ENCODE peak calls at places on chromosomes 13 and 19, in eight cellular contexts. One of them, this sample, is unnamed.

GRCh38 chr19:11673608-11674041 is 65.1 kb downstream of the ZNF823 start:
- DNase-seq in neuronal stem cell: peak; percentile 53
- DNase-seq in endodermal cell: peak; percentile 93
- DNase-seq in spleen: peak; percentile 82
- DNase-seq in fibroblast of lung: peak; percentile 47
- DNase-seq in neural progenitor cell: peak; percentile 91
- DNase-seq in tibial artery: peak; percentile 77
- DNase-seq in K562: peak; percentile 28
- DNase-seq in this sample: no peak

GRCh38 chr13:46687810-46688209 is 109.2 kb downstream of the ESD start:
- DNase-seq in neuronal stem cell: no peak
- DNase-seq in endodermal cell: peak; percentile 85
- DNase-seq in spleen: no peak
- DNase-seq in fibroblast of lung: peak; percentile 43
- DNase-seq in neural progenitor cell: no peak
- DNase-seq in tibial artery: no peak
- DNase-seq in K562: no peak
- DNase-seq in this sample: peak; percentile 21

GRCh38 chr13:30985637-30986205 is 53.3 kb downstream of the TEX26 start:
- DNase-seq in neuronal stem cell: no peak
- DNase-seq in endodermal cell: no peak
- DNase-seq in spleen: no peak
- DNase-seq in fibroblast of lung: peak; percentile 80
- DNase-seq in neural progenitor cell: no peak
- DNase-seq in tibial artery: no peak
- DNase-seq in K562: no peak
- DNase-seq in this sample: peak; percentile 47

GRCh38 chr19:17871878-17872250 is at the start of gene SLC5A5:
- DNase-seq in neuronal stem cell: no peak
- DNase-seq in endodermal cell: peak; percentile 74
- DNase-seq in spleen: peak; percentile 78
- DNase-seq in fibroblast of lung: no peak
- DNase-seq in neural progenitor cell: peak; percentile 45
- DNase-seq in tibial artery: no peak
- DNase-seq in K562: no peak
- DNase-seq in this sample: peak; percentile 52

GRCh38 chr13:28199089-28199488 is 60.7 kb downstream of the PAN3 start:
- DNase-seq in neuronal stem cell: no peak
- DNase-seq in endodermal cell: no peak
- DNase-seq in spleen: no peak
- DNase-seq in fibroblast of lung: no peak
- DNase-seq in neural progenitor cell: no peak
- DNase-seq in tibial artery: no peak
- DNase-seq in K562: peak; percentile 16
- DNase-seq in this sample: no peak

GRCh38 chr19:24141612-24142011 is 54.6 kb downstream of the ZNF254 start:
- DNase-seq in neuronal stem cell: no peak
- DNase-seq in endodermal cell: no peak
- DNase-seq in spleen: no peak
- DNase-seq in fibroblast of lung: peak; percentile 18
- DNase-seq in neural progenitor cell: no peak
- DNase-seq in tibial artery: no peak
- DNase-seq in K562: no peak
- DNase-seq in this sample: no peak

GRCh38 chr19:6708346-6708745 is 12.1 kb downstream of the C3 start:
- DNase-seq in neuronal stem cell: no peak
- DNase-seq in endodermal cell: no peak
- DNase-seq in spleen: no peak
- DNase-seq in fibroblast of lung: no peak
- DNase-seq in neural progenitor cell: no peak
- DNase-seq in tibial artery: no peak
- DNase-seq in K562: no peak
- DNase-seq in this sample: no peak

GRCh38 chr13:85528578-85529215 is 270.5 kb downstream of the SLITRK6 start:
- DNase-seq in neuronal stem cell: no peak
- DNase-seq in endodermal cell: no peak
- DNase-seq in spleen: no peak
- DNase-seq in fibroblast of lung: peak; percentile 94
- DNase-seq in neural progenitor cell: no peak
- DNase-seq in tibial artery: no peak
- DNase-seq in K562: no peak
- DNase-seq in this sample: no peak

GRCh38 chr13:50376895-50377575 is 361.8 kb downstream of the KCNRG start:
- DNase-seq in neuronal stem cell: no peak
- DNase-seq in endodermal cell: peak; percentile 83
- DNase-seq in spleen: no peak
- DNase-seq in fibroblast of lung: no peak
- DNase-seq in neural progenitor cell: peak; percentile 39
- DNase-seq in tibial artery: no peak
- DNase-seq in K562: no peak
- DNase-seq in this sample: no peak

GRCh38 chr19:19531951-19532805 is 3.5 kb downstream of the YJEFN3 start:
- DNase-seq in neuronal stem cell: peak; percentile 71
- DNase-seq in endodermal cell: peak; percentile 94
- DNase-seq in spleen: peak; percentile 97
- DNase-seq in fibroblast of lung: peak; percentile 33
- DNase-seq in neural progenitor cell: peak; percentile 88
- DNase-seq in tibial artery: peak; percentile 88
- DNase-seq in K562: peak; percentile 79
- DNase-seq in this sample: peak; percentile 89

GRCh38 chr13:84609716-84610115 is 727.4 kb upstream of the SLITRK1 start:
- DNase-seq in neuronal stem cell: no peak
- DNase-seq in endodermal cell: no peak
- DNase-seq in spleen: no peak
- DNase-seq in fibroblast of lung: peak; percentile 84
- DNase-seq in neural progenitor cell: no peak
- DNase-seq in tibial artery: no peak
- DNase-seq in K562: no peak
- DNase-seq in this sample: no peak

GRCh38 chr13:70630247-70630646 is 522.0 kb upstream of the KLHL1 start:
- DNase-seq in neuronal stem cell: no peak
- DNase-seq in endodermal cell: peak; percentile 48
- DNase-seq in spleen: no peak
- DNase-seq in fibroblast of lung: no peak
- DNase-seq in neural progenitor cell: no peak
- DNase-seq in tibial artery: no peak
- DNase-seq in K562: no peak
- DNase-seq in this sample: no peak

GRCh38 chr13:35822666-35823065 is 308.5 kb downstream of the DCLK1 start:
- DNase-seq in neuronal stem cell: peak; percentile 9
- DNase-seq in endodermal cell: no peak
- DNase-seq in spleen: no peak
- DNase-seq in fibroblast of lung: no peak
- DNase-seq in neural progenitor cell: peak; percentile 50
- DNase-seq in tibial artery: no peak
- DNase-seq in K562: no peak
- DNase-seq in this sample: no peak

GRCh38 chr13:29543230-29544215 is 52.0 kb downstream of the SLC7A1 start:
- DNase-seq in neuronal stem cell: no peak
- DNase-seq in endodermal cell: peak; percentile 71
- DNase-seq in spleen: no peak
- DNase-seq in fibroblast of lung: peak; percentile 79
- DNase-seq in neural progenitor cell: no peak
- DNase-seq in tibial artery: no peak
- DNase-seq in K562: no peak
- DNase-seq in this sample: peak; percentile 15

GRCh38 chr13:65966991-65967451 is 1263.1 kb downstream of the PCDH9 start:
- DNase-seq in neuronal stem cell: no peak
- DNase-seq in endodermal cell: peak; percentile 66
- DNase-seq in spleen: no peak
- DNase-seq in fibroblast of lung: peak; percentile 36
- DNase-seq in neural progenitor cell: peak; percentile 53
- DNase-seq in tibial artery: no peak
- DNase-seq in K562: no peak
- DNase-seq in this sample: peak; percentile 85

GRCh38 chr19:9856609-9857008 is 21.5 kb downstream of the PIN1 start:
- DNase-seq in neuronal stem cell: no peak
- DNase-seq in endodermal cell: no peak
- DNase-seq in spleen: peak; percentile 51
- DNase-seq in fibroblast of lung: no peak
- DNase-seq in neural progenitor cell: no peak
- DNase-seq in tibial artery: no peak
- DNase-seq in K562: no peak
- DNase-seq in this sample: no peak

GRCh38 chr19:31085125-31085524 is 264.1 kb downstream of the TSHZ3 start:
- DNase-seq in neuronal stem cell: no peak
- DNase-seq in endodermal cell: no peak
- DNase-seq in spleen: no peak
- DNase-seq in fibroblast of lung: no peak
- DNase-seq in neural progenitor cell: no peak
- DNase-seq in tibial artery: no peak
- DNase-seq in K562: no peak
- DNase-seq in this sample: no peak

DNA sequence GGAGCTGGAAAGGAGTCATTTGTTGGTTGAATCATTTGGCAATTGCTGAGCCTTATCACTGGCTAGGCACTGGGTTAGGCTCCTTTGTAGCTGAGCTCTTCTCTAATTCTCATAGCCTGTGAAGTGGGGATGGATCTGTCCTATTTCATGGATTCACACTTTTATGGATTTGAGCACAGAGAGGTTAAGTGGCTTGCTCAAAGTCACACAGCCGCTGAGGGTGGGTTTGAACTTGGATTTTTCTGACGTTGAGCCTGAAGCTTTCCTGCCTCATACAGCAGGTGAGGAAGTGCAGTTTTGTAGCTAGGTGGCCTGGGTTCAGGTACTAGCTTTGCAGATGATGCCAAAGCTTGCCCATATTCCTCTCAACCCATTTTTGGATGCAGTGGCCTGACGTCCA is 19.4 kb downstream of the CYP4F22 start:
- DNase-seq in neuronal stem cell: no peak
- DNase-seq in endodermal cell: no peak
- DNase-seq in spleen: no peak
- DNase-seq in fibroblast of lung: no peak
- DNase-seq in neural progenitor cell: no peak
- DNase-seq in tibial artery: no peak
- DNase-seq in K562: no peak
- DNase-seq in this sample: no peak
- H3K4me1 ChIP-seq in neuronal stem cell: no peaks in the 10 kb centered on the region
- H3K4me1 ChIP-seq in endodermal cell: no peaks in the 10 kb centered on the region
- H3K4me1 ChIP-seq in spleen: no peaks in the 10 kb centered on the region
- H3K4me1 ChIP-seq in fibroblast of lung: no peaks in the 10 kb centered on the region
- H3K4me1 ChIP-seq in neural progenitor cell: no peaks in the 10 kb centered on the region
- H3K4me1 ChIP-seq in tibial artery: no peaks in the 10 kb centered on the region
- H3K4me1 ChIP-seq in K562: no peaks in the 10 kb centered on the region
- H3K4me1 ChIP-seq in this sample: no peaks in the 10 kb centered on the region

GRCh38 chr19:32692727-32693061 is 1.1 kb downstream of the NUDT19 start:
- DNase-seq in neuronal stem cell: no peak
- DNase-seq in endodermal cell: no peak
- DNase-seq in spleen: no peak
- DNase-seq in fibroblast of lung: no peak
- DNase-seq in neural progenitor cell: no peak
- DNase-seq in tibial artery: no peak
- DNase-seq in K562: no peak
- DNase-seq in this sample: no peak
- H3K4me3 ChIP-seq in neuronal stem cell: peak overlapping the region; percentile 52
- H3K4me3 ChIP-seq in endodermal cell: peak overlapping the region; percentile 56
- H3K4me3 ChIP-seq in spleen: peak overlapping the region; percentile 72
- H3K4me3 ChIP-seq in fibroblast of lung: peak overlapping the region; percentile 75
- H3K4me3 ChIP-seq in neural progenitor cell: peak overlapping the region; percentile 44
- H3K4me3 ChIP-seq in tibial artery: peak overlapping the region; percentile 88
- H3K4me3 ChIP-seq in K562: peak overlapping the region; percentile 73
- H3K4me3 ChIP-seq in this sample: peak overlapping the region; percentile 39

DNA sequence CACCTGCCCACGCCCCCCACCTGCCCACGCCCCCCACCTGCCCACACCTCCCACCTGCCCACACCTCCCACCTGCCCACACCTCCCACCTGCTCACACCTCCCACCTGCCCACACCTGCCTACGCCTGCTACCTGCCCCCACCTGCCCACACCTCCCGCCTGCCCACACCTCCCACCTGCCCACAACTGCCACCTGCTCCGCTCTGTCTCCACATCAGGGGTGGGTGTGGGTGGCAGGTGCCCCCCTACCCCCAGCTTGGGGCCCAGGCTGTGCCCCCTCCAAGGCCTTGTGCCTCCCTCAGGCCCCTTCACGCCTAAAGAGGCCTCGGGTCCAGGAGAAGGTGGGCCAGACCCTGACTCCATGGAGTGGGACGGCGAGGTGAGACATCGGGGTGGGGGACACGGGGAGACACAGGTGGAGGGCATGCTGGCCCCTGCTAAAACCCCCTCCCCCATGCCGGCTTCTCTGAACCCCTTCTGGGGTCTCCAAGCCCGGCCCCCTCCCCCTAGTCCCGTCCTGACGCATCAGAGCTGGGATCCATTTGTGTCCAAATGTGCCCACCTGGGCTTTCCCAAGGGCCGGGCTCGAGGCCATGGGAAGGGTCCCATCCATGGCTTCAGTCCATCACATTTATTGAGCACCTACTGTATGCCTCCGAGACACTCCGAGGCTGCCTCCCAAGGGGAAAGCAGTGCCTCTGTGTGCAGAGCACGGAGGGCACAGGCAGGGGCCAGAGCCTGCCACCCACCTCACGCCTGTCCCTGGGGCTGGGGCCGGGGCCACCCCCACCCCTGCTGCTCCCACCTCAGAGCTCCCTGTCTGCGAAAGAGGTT is 4.9 kb downstream of the PLK5 start:
- DNase-seq in neuronal stem cell: no peak
- DNase-seq in endodermal cell: no peak
- DNase-seq in spleen: no peak
- DNase-seq in fibroblast of lung: no peak
- DNase-seq in neural progenitor cell: no peak
- DNase-seq in tibial artery: no peak
- DNase-seq in K562: no peak
- DNase-seq in this sample: no peak
- H3K27me3 ChIP-seq in neuronal stem cell: peaks cover 20% of the 10 kb centered on the region
- H3K27me3 ChIP-seq in endodermal cell: peaks cover 28% of the 10 kb centered on the region
- H3K27me3 ChIP-seq in spleen: no peaks in the 10 kb centered on the region
- H3K27me3 ChIP-seq in fibroblast of lung: peaks cover 13% of the 10 kb centered on the region
- H3K27me3 ChIP-seq in neural progenitor cell: peaks cover 41% of the 10 kb centered on the region
- H3K27me3 ChIP-seq in tibial artery: peaks cover 94% of the 10 kb centered on the region
- H3K27me3 ChIP-seq in K562: peaks cover 49% of the 10 kb centered on the region
- H3K27me3 ChIP-seq in this sample: peaks cover 14% of the 10 kb centered on the region

DNA sequence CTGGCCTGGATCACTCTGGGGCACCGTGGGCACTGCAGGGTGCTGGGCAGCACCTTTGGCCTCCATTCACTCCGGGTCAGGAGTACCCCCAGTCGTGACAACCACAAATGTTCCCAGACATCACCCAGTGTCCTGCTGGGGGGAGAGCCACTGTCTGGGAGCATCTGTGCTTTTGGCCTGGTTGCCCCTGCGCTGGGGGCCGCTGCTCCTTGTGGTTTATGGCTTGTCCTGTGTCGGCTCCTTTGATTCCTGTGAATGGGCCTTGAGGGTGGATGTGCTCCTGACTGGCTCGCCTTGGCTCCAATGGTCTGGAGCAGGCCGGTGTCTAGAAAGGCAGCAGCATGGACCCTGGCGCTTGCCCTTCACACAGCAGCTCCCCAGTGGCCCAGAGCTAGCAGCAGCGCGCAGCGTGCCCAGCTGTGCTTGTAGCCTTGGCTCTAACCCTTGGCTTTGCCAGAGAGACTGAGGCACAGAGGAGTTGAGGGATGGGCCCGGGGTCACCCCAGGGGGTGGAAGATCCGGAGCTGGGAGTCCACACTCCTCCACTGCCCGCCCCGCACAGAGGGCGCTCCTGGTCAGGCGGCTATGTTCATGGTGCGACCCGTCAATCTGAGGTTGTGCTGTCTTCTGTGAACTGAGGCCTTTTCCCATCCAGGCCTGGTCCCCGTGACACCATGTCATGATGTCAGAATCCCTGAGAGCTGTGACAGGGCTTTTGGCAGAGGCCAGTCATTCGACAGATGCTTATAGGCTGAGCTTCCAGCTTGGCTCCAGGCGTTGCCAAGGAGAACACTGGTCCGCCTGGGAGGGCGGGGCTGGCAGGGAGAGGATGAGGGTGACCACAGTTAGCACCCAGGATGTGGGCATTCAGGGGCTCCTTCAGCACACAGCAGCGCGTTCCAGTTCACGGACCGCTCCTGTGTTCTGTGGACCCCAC is 4.1 kb downstream of the DAZAP1 start:
- DNase-seq in neuronal stem cell: no peak
- DNase-seq in endodermal cell: no peak
- DNase-seq in spleen: no peak
- DNase-seq in fibroblast of lung: peak; percentile 65
- DNase-seq in neural progenitor cell: no peak
- DNase-seq in tibial artery: no peak
- DNase-seq in K562: no peak
- DNase-seq in this sample: no peak
- H3K4me1 ChIP-seq in neuronal stem cell: peaks cover 26% of the 10 kb centered on the region
- H3K4me1 ChIP-seq in endodermal cell: peaks cover 13% of the 10 kb centered on the region
- H3K4me1 ChIP-seq in spleen: peaks cover 59% of the 10 kb centered on the region
- H3K4me1 ChIP-seq in fibroblast of lung: peaks cover 40% of the 10 kb centered on the region
- H3K4me1 ChIP-seq in neural progenitor cell: peaks cover 23% of the 10 kb centered on the region
- H3K4me1 ChIP-seq in tibial artery: peaks cover 59% of the 10 kb centered on the region
- H3K4me1 ChIP-seq in K562: peaks cover 40% of the 10 kb centered on the region
- H3K4me1 ChIP-seq in this sample: peaks cover 22% of the 10 kb centered on the region

This sample was measured in HAP-1.